ENCODE peak calls at places on chromosomes 1 and 21, in ten cellular contexts. O, L, I, P, V, R, S, C, E and Y are unnamed samples.

GRCh38 chr1:89911186-89911976 is 83.5 kb upstream of the ZNF326 start:
- DNase-seq in R (no peak), V (no peak), S (peak; percentile 45), P (no peak), L (no peak), I (peak; percentile 60), C (no peak), O (no peak), E (no peak), Y (no peak)

GRCh38 chr21:45769239-45769758 is 125.8 kb downstream of the PCBP3 start:
- DNase-seq in L (peak; percentile 22), C (no peak), O (no peak), R (no peak), S (no peak), V (no peak), E (no peak), P (no peak), I (no peak), Y (no peak)

GRCh38 chr1:8539683-8540082 is 221.8 kb downstream of the SLC45A1 start:
- DNase-seq in P (no peak), V (no peak), C (no peak), R (no peak), E (no peak), O (no peak), L (no peak), I (no peak), S (no peak), Y (no peak)

GRCh38 chr1:226482975-226483660 is 65.4 kb upstream of the STUM start:
- DNase-seq in P (no peak), S (no peak), E (peak; percentile 93), I (no peak), V (no peak), C (no peak), R (no peak), L (no peak), O (no peak), Y (no peak)

GRCh38 chr1:165403835-165404482 is 41.0 kb downstream of the RXRG start:
- DNase-seq in C (no peak), V (no peak), E (no peak), P (no peak), L (peak; percentile 50), S (peak; percentile 78), O (no peak), I (no peak), R (no peak), Y (no peak)

GRCh38 chr1:41735587-41736290 is 183.0 kb downstream of the HIVEP3 start:
- DNase-seq in E (no peak), I (no peak), V (no peak), L (no peak), C (no peak), P (no peak), S (peak; percentile 41), O (no peak), R (no peak), Y (no peak)

GRCh38 chr1:68675336-68675735 is 178.5 kb upstream of the DEPDC1 start:
- DNase-seq in P (no peak), L (no peak), V (no peak), E (no peak), I (no peak), S (no peak), O (no peak), R (no peak), C (no peak), Y (no peak)

GRCh38 chr1:235646463-235646862 is 3.1 kb downstream of the GNG4 start:
- DNase-seq in E (no peak), I (no peak), P (no peak), O (no peak), V (no peak), R (no peak), C (no peak), L (no peak), S (no peak), Y (no peak)

GRCh38 chr1:116075981-116076380 is 35.2 kb upstream of the MAB21L3 start:
- DNase-seq in O (no peak), R (no peak), E (no peak), I (no peak), S (no peak), P (no peak), V (no peak), C (no peak), L (no peak), Y (no peak)

GRCh38 chr21:35265170-35265877 is 216.2 kb upstream of the RUNX1 start:
- DNase-seq in V (no peak), C (no peak), O (no peak), P (no peak), S (no peak), L (no peak), E (no peak), I (peak; percentile 79), R (peak; percentile 34), Y (no peak)

GRCh38 chr1:83735525-83735924 is 263.4 kb downstream of the TTLL7 start:
- DNase-seq in S (no peak), I (no peak), V (no peak), C (no peak), E (no peak), L (no peak), O (no peak), R (no peak), P (no peak), Y (no peak)

GRCh38 chr1:112714313-112715263 is 544 bp downstream of the PPM1J start:
- DNase-seq in I (no peak), R (no peak), S (no peak), C (no peak), P (no peak), O (no peak), V (no peak), E (no peak), L (no peak), Y (no peak)

GRCh38 chr21:36657999-36658398 is 40.9 kb upstream of the SIM2 start:
- DNase-seq in S (no peak), I (no peak), C (no peak), O (no peak), V (no peak), L (no peak), E (no peak), R (no peak), P (no peak), Y (no peak)

GRCh38 chr21:45954271-45954670 is 27.3 kb upstream of the COL6A1 start:
- DNase-seq in R (peak; percentile 69), O (no peak), S (peak; percentile 14), P (no peak), I (no peak), E (no peak), V (no peak), C (no peak), L (no peak), Y (no peak)

GRCh38 chr1:93489756-93490155 is 41.8 kb downstream of the FNBP1L start:
- DNase-seq in V (no peak), E (no peak), L (no peak), R (no peak), O (no peak), I (peak; percentile 7), P (no peak), S (no peak), C (no peak), Y (no peak)

GRCh38 chr1:66563094-66563800 is 29.3 kb downstream of the SGIP1 start:
- DNase-seq in L (no peak), I (peak; percentile 95), V (no peak), E (no peak), R (peak; percentile 95), C (no peak), P (no peak), O (peak; percentile 65), S (peak; percentile 17), Y (no peak)

GRCh38 chr1:6126028-6126427 is 54.1 kb downstream of the CHD5 start:
- DNase-seq in R (no peak), P (no peak), C (no peak), I (no peak), E (no peak), V (no peak), O (no peak), S (no peak), L (no peak), Y (no peak)

GRCh38 chr1:236168716-236169429 is 26.5 kb downstream of the GPR137B start:
- DNase-seq in P (no peak), V (no peak), I (peak; percentile 53), L (no peak), R (peak; percentile 42), E (peak; percentile 60), C (no peak), O (peak; percentile 57), S (peak; percentile 51), Y (no peak)

GRCh38 chr1:70633004-70633403 is 221.9 kb downstream of the CTH start:
- DNase-seq in L (no peak), O (no peak), S (no peak), I (no peak), R (no peak), P (no peak), E (no peak), C (no peak), V (no peak), Y (no peak)

GRCh38 chr21:31520506-31521163 is 138.9 kb upstream of the SOD1 start:
- DNase-seq in R (no peak), S (no peak), P (no peak), E (no peak), I (peak; percentile 19), O (peak; percentile 59), V (no peak), C (no peak), L (no peak), Y (no peak)

GRCh38 chr1:160428655-160429054 is 28.3 kb downstream of the VANGL2 start:
- DNase-seq in R (peak; percentile 8), I (peak; percentile 47), C (peak; percentile 26), V (no peak), E (peak; percentile 70), O (peak; percentile 4), S (peak; percentile 65), L (peak; percentile 52), P (peak; percentile 25), Y (peak; percentile 16)

GRCh38 chr1:204043680-204044079 is 29.2 kb upstream of the SOX13 start:
- DNase-seq in I (no peak), E (no peak), V (no peak), O (no peak), C (no peak), P (no peak), R (no peak), L (no peak), S (no peak), Y (no peak)

GRCh38 chr1:226344441-226345120 is 35.6 kb upstream of the LIN9 start:
- DNase-seq in R (no peak), P (no peak), E (no peak), O (no peak), L (no peak), S (no peak), C (no peak), I (no peak), V (no peak), Y (no peak)

GRCh38 chr1:167126811-167127210 is 32.9 kb downstream of the STYXL2 start:
- DNase-seq in E (no peak), S (no peak), C (no peak), O (no peak), V (no peak), R (no peak), I (no peak), P (no peak), L (no peak), Y (no peak)

GRCh38 chr1:4010811-4011605 is 110.9 kb upstream of the C1orf174 start:
- DNase-seq in I (no peak), P (no peak), C (no peak), S (no peak), R (no peak), O (no peak), V (no peak), L (no peak), E (no peak), Y (no peak)

GRCh38 chr1:224736619-224737352 is 120.7 kb downstream of the CNIH3 start:
- DNase-seq in C (no peak), V (no peak), L (peak; percentile 76), R (peak; percentile 22), S (peak; percentile 45), O (peak; percentile 63), P (no peak), I (peak; percentile 19), E (peak; percentile 42), Y (no peak)